ENCODE peak calls at places on chromosomes 16 and 17, in six cellular contexts. P is tibial artery; X is stimulated activated naive B cell treated with anti-CD40 and anti-IgM and Interleukin-4, amounts not matched to agents 10 μg/mL and 1 μg/mL and 100 μg/mL, for 72 hours; S is HT1080; R is T follicular helper cell; V is nucleus accumbens. E is an unnamed sample.

GRCh38 chr16:59899940-59900339 is 1165.8 kb upstream of the GOT2 start:
- DNase-seq in P (no peak), X (no peak), S (no peak), R (no peak), V (no peak), E (peak)

GRCh38 chr16:85990861-85991301 is 91.9 kb downstream of the IRF8 start:
- DNase-seq in P (no peak), X (peak), S (no peak), R (no peak), V (no peak), E (no peak)

GRCh38 chr17:79617740-79618382 is 7.0 kb upstream of the RBFOX3 start:
- DNase-seq in P (no peak), X (no peak), S (no peak), R (no peak), V (no peak), E (no peak)

GRCh38 chr16:28192811-28193529 is 18.8 kb downstream of the XPO6 start:
- DNase-seq in P (no peak), X (peak), S (no peak), R (peak), V (no peak), E (no peak)

GRCh38 chr16:3094289-3095027 is 4.6 kb downstream of the ZSCAN10 start:
- DNase-seq in P (no peak), X (no peak), S (peak), R (peak), V (no peak), E (peak)

GRCh38 chr17:65759532-65759931 is 198.1 kb upstream of the AXIN2 start:
- DNase-seq in P (no peak), X (no peak), S (no peak), R (no peak), V (no peak), E (no peak)

GRCh38 chr16:88835383-88835782 is 21.4 kb downstream of the GALNS start:
- DNase-seq in P (peak), X (no peak), S (no peak), R (no peak), V (no peak), E (no peak)

GRCh38 chr17:34841467-34841866 is 119.8 kb downstream of the CCT6B start:
- DNase-seq in P (no peak), X (no peak), S (no peak), R (no peak), V (no peak), E (no peak)

GRCh38 chr16:4487955-4488481 is 11.8 kb downstream of the HMOX2 start:
- DNase-seq in P (no peak), X (no peak), S (no peak), R (no peak), V (no peak), E (no peak)

GRCh38 chr17:46857600-46857999 is 6.2 kb downstream of the WNT9B start:
- DNase-seq in P (no peak), X (no peak), S (no peak), R (no peak), V (no peak), E (no peak)

GRCh38 chr17:39687101-39687545 is 734 bp downstream of the PGAP3 start:
- DNase-seq in P (no peak), X (no peak), S (no peak), R (no peak), V (no peak), E (no peak)

GRCh38 chr16:46976550-46976949 is 3.1 kb upstream of the DNAJA2 start:
- DNase-seq in P (no peak), X (no peak), S (no peak), R (no peak), V (no peak), E (no peak)

GRCh38 chr17:12624221-12624620 is 41.5 kb upstream of the MYOCD start:
- DNase-seq in P (no peak), X (no peak), S (no peak), R (no peak), V (no peak), E (no peak)

GRCh38 chr17:67801626-67802175 is 23.6 kb upstream of the BPTF start:
- DNase-seq in P (no peak), X (no peak), S (no peak), R (no peak), V (no peak), E (no peak)

GRCh38 chr16:84013787-84014569 is 28.6 kb downstream of the SLC38A8 start:
- DNase-seq in P (no peak), X (peak), S (peak), R (peak), V (peak), E (peak)

GRCh38 chr16:71666928-71667707 is 41.1 kb downstream of the MARVELD3 start:
- DNase-seq in P (no peak), X (no peak), S (no peak), R (no peak), V (no peak), E (no peak)

GRCh38 chr17:75540923-75541503 is 15.5 kb downstream of the LLGL2 start:
- DNase-seq in P (no peak), X (no peak), S (no peak), R (no peak), V (no peak), E (no peak)

GRCh38 chr17:58284613-58285421 is 4.1 kb upstream of the MPO start:
- DNase-seq in P (no peak), X (no peak), S (no peak), R (no peak), V (no peak), E (no peak)

GRCh38 chr16:87850009-87851006 is 19.0 kb downstream of the SLC7A5 start:
- DNase-seq in P (no peak), X (peak), S (peak), R (peak), V (peak), E (no peak)

GRCh38 chr17:80268427-80268826 is 7.8 kb downstream of the RNF213 start:
- DNase-seq in P (no peak), X (no peak), S (no peak), R (no peak), V (no peak), E (no peak)

GRCh38 chr17:59786213-59786535 is 78.7 kb downstream of the VMP1 start:
- DNase-seq in P (no peak), X (no peak), S (no peak), R (no peak), V (no peak), E (no peak)

GRCh38 chr16:11613381-11614303 is 26.9 kb upstream of the LITAF start:
- DNase-seq in P (peak), X (peak), S (no peak), R (no peak), V (no peak), E (no peak)

GRCh38 chr17:75159196-75160031 is 5.1 kb upstream of the JPT1 start:
- DNase-seq in P (no peak), X (no peak), S (peak), R (no peak), V (no peak), E (peak)

GRCh38 chr17:73644145-73645049 is at the start of gene SDK2:
- DNase-seq in P (no peak), X (no peak), S (no peak), R (no peak), V (no peak), E (no peak)

GRCh38 chr17:72900542-72900941 is 191.9 kb downstream of the SLC39A11 start:
- DNase-seq in P (no peak), X (no peak), S (no peak), R (no peak), V (no peak), E (no peak)

GRCh38 chr16:67244387-67245188 is 2.7 kb downstream of the FHOD1 start:
- DNase-seq in P (peak), X (peak), S (peak), R (peak), V (peak), E (peak)

GRCh38 chr17:55601874-55602364 is 90.7 kb upstream of the SMIM36 start:
- DNase-seq in P (no peak), X (peak), S (peak), R (no peak), V (no peak), E (peak)

E was measured in RKO.